ENCODE peak calls at places on chromosomes 11 and 22, in four cellular contexts. One of them, this sample, is unnamed.
A peak's percentile ranks its signal among the peaks of the same experiment; 100 is the strongest.

GRCh38 chr22:30116362-30117117 is 36.3 kb downstream of the HORMAD2 start:
- DNase-seq in hepatocyte: peak; percentile 39
- DNase-seq in effector memory CD4-positive, alpha-beta T cell: no peak
- DNase-seq in tibial nerve: no peak
- DNase-seq in this sample: no peak

GRCh38 chr11:44868455-44869421 is 81.9 kb downstream of the TP53I11 start:
- DNase-seq in hepatocyte: no peak
- DNase-seq in effector memory CD4-positive, alpha-beta T cell: no peak
- DNase-seq in tibial nerve: no peak
- DNase-seq in this sample: no peak

GRCh38 chr11:65766535-65766934 is 14.2 kb downstream of the AP5B1 start:
- DNase-seq in tibial nerve: no peak
- DNase-seq in effector memory CD4-positive, alpha-beta T cell: no peak
- DNase-seq in hepatocyte: no peak
- DNase-seq in this sample: no peak

GRCh38 chr11:2312232-2313042 is 10.6 kb downstream of the TSPAN32 start:
- DNase-seq in effector memory CD4-positive, alpha-beta T cell: no peak
- DNase-seq in tibial nerve: no peak
- DNase-seq in hepatocyte: no peak
- DNase-seq in this sample: no peak

GRCh38 chr11:17528181-17528691 is 16.0 kb downstream of the USH1C start:
- DNase-seq in tibial nerve: peak; percentile 28
- DNase-seq in effector memory CD4-positive, alpha-beta T cell: no peak
- DNase-seq in hepatocyte: peak; percentile 78
- DNase-seq in this sample: no peak

GRCh38 chr11:11081786-11082185 is 223.9 kb upstream of the ZBED5 start:
- DNase-seq in tibial nerve: no peak
- DNase-seq in effector memory CD4-positive, alpha-beta T cell: no peak
- DNase-seq in hepatocyte: no peak
- DNase-seq in this sample: no peak

GRCh38 chr22:45602824-45603301 is 68.8 kb upstream of the ATXN10 start:
- DNase-seq in tibial nerve: no peak
- DNase-seq in hepatocyte: peak; percentile 45
- DNase-seq in effector memory CD4-positive, alpha-beta T cell: no peak
- DNase-seq in this sample: no peak

GRCh38 chr11:128689946-128690745 is 3.7 kb upstream of the FLI1 start:
- DNase-seq in hepatocyte: no peak
- DNase-seq in effector memory CD4-positive, alpha-beta T cell: no peak
- DNase-seq in tibial nerve: no peak
- DNase-seq in this sample: no peak

GRCh38 chr11:19673924-19674390 is 38.7 kb upstream of the NAV2 start:
- DNase-seq in effector memory CD4-positive, alpha-beta T cell: no peak
- DNase-seq in tibial nerve: peak; percentile 56
- DNase-seq in hepatocyte: peak; percentile 75
- DNase-seq in this sample: peak; percentile 97

GRCh38 chr11:123654566-123655081 is at the start of gene SCN3B:
- DNase-seq in effector memory CD4-positive, alpha-beta T cell: no peak
- DNase-seq in tibial nerve: no peak
- DNase-seq in hepatocyte: peak; percentile 92
- DNase-seq in this sample: peak; percentile 24

GRCh38 chr11:77569671-77570070 is 20.1 kb upstream of the AQP11 start:
- DNase-seq in effector memory CD4-positive, alpha-beta T cell: no peak
- DNase-seq in hepatocyte: no peak
- DNase-seq in tibial nerve: no peak
- DNase-seq in this sample: no peak

GRCh38 chr11:107733518-107733917 is 21.7 kb upstream of the SLN start:
- DNase-seq in effector memory CD4-positive, alpha-beta T cell: no peak
- DNase-seq in tibial nerve: no peak
- DNase-seq in hepatocyte: no peak
- DNase-seq in this sample: no peak

GRCh38 chr11:37657645-37658044 is 1059.6 kb upstream of the RAG2 start:
- DNase-seq in hepatocyte: no peak
- DNase-seq in effector memory CD4-positive, alpha-beta T cell: no peak
- DNase-seq in tibial nerve: no peak
- DNase-seq in this sample: no peak

GRCh38 chr11:59216654-59217640 is 4.2 kb upstream of the MPEG1 start:
- DNase-seq in effector memory CD4-positive, alpha-beta T cell: no peak
- DNase-seq in tibial nerve: peak; percentile 89
- DNase-seq in hepatocyte: no peak
- DNase-seq in this sample: no peak

GRCh38 chr11:134522782-134523570 is 110.9 kb upstream of the B3GAT1 start:
- DNase-seq in tibial nerve: no peak
- DNase-seq in effector memory CD4-positive, alpha-beta T cell: no peak
- DNase-seq in hepatocyte: no peak
- DNase-seq in this sample: no peak

GRCh38 chr11:65871811-65872548 is 620 bp downstream of the EFEMP2 start:
- DNase-seq in tibial nerve: no peak
- DNase-seq in effector memory CD4-positive, alpha-beta T cell: no peak
- DNase-seq in hepatocyte: peak; percentile 68
- DNase-seq in this sample: no peak

GRCh38 chr11:124801014-124801413 is 808 bp upstream of the MSANTD2 start:
- DNase-seq in tibial nerve: no peak
- DNase-seq in hepatocyte: peak; percentile 30
- DNase-seq in effector memory CD4-positive, alpha-beta T cell: no peak
- DNase-seq in this sample: no peak

GRCh38 chr11:64711944-64712306 is 11.1 kb downstream of the NRXN2 start:
- DNase-seq in tibial nerve: no peak
- DNase-seq in hepatocyte: no peak
- DNase-seq in effector memory CD4-positive, alpha-beta T cell: no peak
- DNase-seq in this sample: no peak

GRCh38 chr11:99370557-99371200 is 349.9 kb downstream of the CNTN5 start:
- DNase-seq in effector memory CD4-positive, alpha-beta T cell: no peak
- DNase-seq in hepatocyte: peak; percentile 55
- DNase-seq in tibial nerve: no peak
- DNase-seq in this sample: no peak

GRCh38 chr11:113906038-113906437 is 1.4 kb downstream of the HTR3B start:
- DNase-seq in hepatocyte: peak; percentile 85
- DNase-seq in effector memory CD4-positive, alpha-beta T cell: no peak
- DNase-seq in tibial nerve: no peak
- DNase-seq in this sample: no peak

GRCh38 chr22:49095366-49095765 is 732.3 kb downstream of the BRD1 start:
- DNase-seq in effector memory CD4-positive, alpha-beta T cell: no peak
- DNase-seq in tibial nerve: no peak
- DNase-seq in hepatocyte: no peak
- DNase-seq in this sample: no peak

GRCh38 chr11:1665313-1665712 is 31.7 kb upstream of the KRTAP5-6 start:
- DNase-seq in tibial nerve: no peak
- DNase-seq in hepatocyte: no peak
- DNase-seq in effector memory CD4-positive, alpha-beta T cell: no peak
- DNase-seq in this sample: no peak

GRCh38 chr11:31817621-31818493 is 6.7 kb upstream of the PAX6 start:
- DNase-seq in tibial nerve: no peak
- DNase-seq in effector memory CD4-positive, alpha-beta T cell: no peak
- DNase-seq in hepatocyte: no peak
- DNase-seq in this sample: no peak
- H3K4me1 ChIP-seq in tibial nerve: no peaks in the 10 kb centered on the region
- H3K4me1 ChIP-seq in effector memory CD4-positive, alpha-beta T cell: peaks cover 53% of the 10 kb centered on the region
- H3K4me1 ChIP-seq in hepatocyte: peaks cover 34% of the 10 kb centered on the region
- H3K4me1 ChIP-seq in this sample: peaks cover 56% of the 10 kb centered on the region

DNA sequence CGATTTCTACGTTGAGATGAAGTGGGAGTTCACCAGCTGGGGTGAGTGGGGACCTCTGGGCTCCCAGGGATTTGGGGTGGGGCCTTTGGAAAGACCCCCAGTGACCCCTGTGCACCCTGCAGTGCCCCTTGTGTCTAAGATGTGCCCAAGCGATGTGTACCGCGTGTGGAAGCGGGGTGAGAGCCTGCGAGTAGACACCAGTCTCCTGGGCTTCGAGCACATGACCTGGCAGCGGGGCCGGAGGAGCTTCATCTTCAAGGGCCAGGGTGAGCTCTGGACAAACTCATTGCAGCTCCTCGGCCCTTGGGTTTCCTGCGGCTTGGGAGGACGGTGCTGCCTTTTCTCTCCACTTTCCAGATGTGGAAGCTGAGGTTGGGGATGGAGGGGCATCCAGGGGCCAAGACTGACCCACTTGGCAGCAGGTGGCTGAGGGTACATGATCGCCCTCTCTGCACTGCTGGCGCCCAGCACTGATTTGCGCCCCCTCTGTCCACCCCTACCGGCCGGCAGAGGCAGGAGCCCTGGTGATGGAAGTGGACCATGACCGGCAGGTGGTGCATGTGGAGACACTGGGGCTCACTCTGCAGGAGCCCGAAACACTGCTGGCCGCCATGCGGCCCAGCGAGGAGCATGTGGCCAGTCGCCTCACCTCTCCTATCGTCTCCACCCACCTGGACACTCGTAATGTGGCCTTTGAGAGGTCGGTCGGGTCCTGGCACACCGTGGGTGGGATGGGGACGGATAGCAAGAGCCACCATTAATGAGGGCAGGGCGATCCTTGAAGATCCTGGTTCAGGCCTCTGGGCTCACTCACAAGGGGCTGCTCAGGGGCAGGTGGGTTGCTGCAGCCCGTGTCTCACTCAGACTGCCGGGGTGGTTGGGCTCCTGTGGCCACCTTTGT is 2.6 kb downstream of the ANKRD13D start:
- DNase-seq in hepatocyte: no peak
- DNase-seq in tibial nerve: no peak
- DNase-seq in effector memory CD4-positive, alpha-beta T cell: no peak
- DNase-seq in this sample: no peak
- H3K4me1 ChIP-seq in hepatocyte: peaks cover 24% of the 10 kb centered on the region
- H3K4me1 ChIP-seq in tibial nerve: no peaks in the 10 kb centered on the region
- H3K4me1 ChIP-seq in effector memory CD4-positive, alpha-beta T cell: peaks cover 49% of the 10 kb centered on the region
- H3K4me1 ChIP-seq in this sample: peaks cover 23% of the 10 kb centered on the region

DNA sequence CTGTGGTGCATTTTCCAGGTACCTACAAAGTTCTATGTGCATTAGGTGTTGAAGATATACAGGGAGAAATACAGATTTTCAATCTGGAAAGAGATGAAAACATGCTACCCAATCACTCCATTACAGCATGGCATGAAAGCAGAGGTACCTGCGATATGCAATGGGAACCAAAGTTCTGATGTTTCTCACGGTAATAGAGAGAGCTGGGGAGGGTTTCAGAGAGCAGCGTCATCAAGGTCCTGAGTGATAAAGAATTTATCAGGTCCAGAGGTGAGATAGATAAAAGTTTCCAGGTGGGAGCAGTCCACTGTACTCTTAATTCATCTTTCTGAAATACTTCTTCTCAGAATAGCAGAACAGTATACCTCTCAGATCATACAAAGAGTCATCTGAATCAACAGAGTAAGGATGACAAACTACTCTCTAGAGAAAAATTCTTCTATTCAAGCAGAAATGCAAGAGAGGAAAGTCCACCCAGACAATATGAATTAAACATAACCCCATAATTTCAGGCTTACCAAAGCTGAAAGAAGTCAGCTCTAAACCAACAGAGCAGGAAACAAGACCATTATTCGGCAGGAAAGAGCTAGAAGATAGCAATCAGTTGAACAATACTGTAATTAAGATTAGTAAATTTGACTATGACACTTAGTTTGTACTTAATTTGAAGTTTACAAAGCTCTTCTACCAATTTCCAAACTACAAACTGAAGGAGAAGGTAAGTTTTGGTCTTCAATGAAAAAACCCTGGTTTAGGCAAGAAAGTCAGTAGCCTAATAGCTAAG is 12.8 kb downstream of the CTSC start:
- DNase-seq in tibial nerve: no peak
- DNase-seq in hepatocyte: no peak
- DNase-seq in effector memory CD4-positive, alpha-beta T cell: no peak
- DNase-seq in this sample: no peak
- H3K4me1 ChIP-seq in tibial nerve: no peaks in the 10 kb centered on the region
- H3K4me1 ChIP-seq in hepatocyte: peaks cover 11% of the 10 kb centered on the region
- H3K4me1 ChIP-seq in effector memory CD4-positive, alpha-beta T cell: peaks cover 15% of the 10 kb centered on the region
- H3K4me1 ChIP-seq in this sample: peaks cover 5% of the 10 kb centered on the region

DNA sequence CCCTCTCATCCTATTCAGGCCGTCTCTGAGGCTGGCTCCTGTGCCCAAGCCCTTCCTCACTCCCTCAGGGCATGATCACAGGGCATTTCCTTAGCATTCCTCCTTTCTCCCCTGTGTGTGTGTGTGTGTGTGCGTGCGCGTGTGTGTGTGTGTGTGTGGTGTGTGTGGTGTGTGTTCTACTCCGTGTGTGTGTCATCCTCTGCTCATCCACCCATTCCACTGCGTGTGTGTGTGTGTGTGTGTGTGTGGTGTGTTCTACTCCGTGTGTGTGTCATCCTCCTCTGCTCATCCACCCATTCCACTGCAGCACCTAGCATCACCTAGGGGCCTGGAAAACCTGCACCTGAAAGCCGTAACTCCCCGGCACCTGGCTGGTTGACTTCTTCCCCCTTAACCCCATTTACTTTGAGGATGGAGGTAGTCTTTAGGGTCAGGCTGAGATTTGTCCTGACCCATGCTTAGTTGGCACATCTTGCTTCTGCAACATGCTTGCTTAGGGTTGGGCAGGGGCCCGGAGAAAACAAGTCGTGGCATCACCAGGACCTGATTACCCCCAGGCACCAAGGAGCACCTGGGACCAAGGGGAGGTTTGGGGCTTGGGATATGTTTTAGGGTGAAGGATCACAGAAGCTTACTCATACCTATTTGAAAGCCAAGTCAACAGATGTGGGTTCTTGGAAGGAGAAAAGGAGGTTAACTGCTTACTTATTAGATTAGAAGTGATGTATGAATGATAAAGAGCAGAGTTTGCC is 18.8 kb downstream of the TIMP3 start:
- DNase-seq in hepatocyte: no peak
- DNase-seq in effector memory CD4-positive, alpha-beta T cell: no peak
- DNase-seq in tibial nerve: no peak
- DNase-seq in this sample: no peak
- H3K4me1 ChIP-seq in hepatocyte: peaks cover 10% of the 10 kb centered on the region
- H3K4me1 ChIP-seq in effector memory CD4-positive, alpha-beta T cell: no peaks in the 10 kb centered on the region
- H3K4me1 ChIP-seq in tibial nerve: no peaks in the 10 kb centered on the region
- H3K4me1 ChIP-seq in this sample: peaks cover 82% of the 10 kb centered on the region

This sample was measured in tibial artery.